ENCODE peak calls at places on chromosomes 7 and 10, in five cellular contexts. K is GM04504, F is LHCN-M2, H is NCI-H1092, J is posterior cingulate gyrus. Q is an unnamed sample.

GRCh38 chr10:132395704-132396494 is 1.1 kb upstream of the PWWP2B start:
- DNase-seq in H (no peak), F (no peak), J (no peak), K (no peak), Q (no peak)

GRCh38 chr7:69129524-69129923 is 468.8 kb upstream of the AUTS2 start:
- DNase-seq in H (no peak), K (no peak), F (no peak), J (no peak), Q (no peak)

GRCh38 chr7:68537228-68538071 is 1060.8 kb upstream of the AUTS2 start:
- DNase-seq in K (no peak), H (no peak), J (no peak), F (no peak), Q (no peak)

GRCh38 chr7:117094457-117094856 is 141.2 kb downstream of the ST7 start:
- DNase-seq in K (no peak), H (no peak), J (no peak), F (no peak), Q (no peak)

GRCh38 chr10:70561558-70561957 is 41.0 kb downstream of the PRF1 start:
- DNase-seq in J (no peak), H (no peak), K (no peak), F (no peak), Q (no peak)

GRCh38 chr7:94045566-94045965 is 41.4 kb upstream of the BET1 start:
- DNase-seq in F (no peak), K (no peak), J (no peak), H (no peak), Q (no peak)

GRCh38 chr7:17289074-17289665 is 9.3 kb upstream of the AHR start:
- DNase-seq in F (peak), J (no peak), K (no peak), H (no peak), Q (no peak)

GRCh38 chr7:121480566-121481335 is 84.6 kb upstream of the FAM3C start:
- DNase-seq in H (no peak), J (no peak), K (no peak), F (no peak), Q (peak)

GRCh38 chr7:29807179-29807841 is 1.0 kb downstream of the WIPF3 start:
- DNase-seq in H (no peak), K (no peak), F (no peak), J (peak), Q (no peak)

GRCh38 chr10:69759641-69760040 is 42.1 kb upstream of the COL13A1 start:
- DNase-seq in H (no peak), J (no peak), K (no peak), F (no peak), Q (no peak)

GRCh38 chr10:74208081-74208480 is 57.1 kb downstream of the ADK start:
- DNase-seq in K (no peak), H (peak), J (no peak), F (peak), Q (no peak)

GRCh38 chr7:55244346-55244745 is 120.8 kb upstream of the LANCL2 start:
- DNase-seq in K (no peak), H (no peak), F (peak), J (no peak), Q (no peak)

GRCh38 chr7:39631736-39632304 is 8.4 kb downstream of the RALA start:
- DNase-seq in H (no peak), J (no peak), K (no peak), F (no peak), Q (no peak)

GRCh38 chr7:104272767-104273384 is 55.5 kb upstream of the LHFPL3 start:
- DNase-seq in J (no peak), F (peak), K (no peak), H (peak), Q (peak)

GRCh38 chr7:129278688-129279087 is 53.9 kb downstream of the AHCYL2 start:
- DNase-seq in F (no peak), K (no peak), H (no peak), J (no peak), Q (no peak)

GRCh38 chr10:44994752-44995530 is 5.8 kb upstream of the ZNF22 start:
- DNase-seq in H (no peak), J (no peak), K (no peak), F (no peak), Q (no peak)

GRCh38 chr7:30027065-30027456 is 559 bp upstream of the FKBP14 start:
- DNase-seq in H (no peak), J (no peak), K (no peak), F (no peak), Q (peak)

GRCh38 chr7:96833701-96834453 is 124.2 kb upstream of the SEM1 start:
- DNase-seq in J (no peak), F (peak), H (no peak), K (no peak), Q (no peak)

GRCh38 chr10:6140141-6140841 is 51.5 kb downstream of the RBM17 start:
- DNase-seq in F (no peak), J (no peak), H (no peak), K (no peak), Q (no peak)

GRCh38 chr7:123535517-123535916 is 1.1 kb upstream of the IQUB start:
- DNase-seq in J (no peak), F (no peak), K (no peak), H (no peak), Q (no peak)

GRCh38 chr10:97463363-97464132 is 17.6 kb downstream of the ZDHHC16 start:
- DNase-seq in F (peak), J (peak), K (peak), H (peak), Q (peak)

Q was measured in Ammon's horn.